ENCODE peak calls at places on chromosomes 16 and 17, in nine cellular contexts. One of them, this sample, is unnamed.

GRCh38 chr17:41777157-41777578 is 9.3 kb downstream of the JUP start:
- DNase-seq in foreskin fibroblast: no peak
- DNase-seq in CD8-positive, alpha-beta T cell: no peak
- DNase-seq in left ventricle myocardium inferior: peak
- DNase-seq in pancreas: no peak
- DNase-seq in sigmoid colon: peak
- DNase-seq in lower lobe of right lung: no peak
- DNase-seq in cardiac muscle cell: peak
- DNase-seq in upper lobe of right lung: no peak
- DNase-seq in this sample: no peak

GRCh38 chr16:55836158-55836611 is 3.3 kb upstream of the CES1 start:
- DNase-seq in lower lobe of right lung: no peak
- DNase-seq in CD8-positive, alpha-beta T cell: no peak
- DNase-seq in upper lobe of right lung: no peak
- DNase-seq in foreskin fibroblast: no peak
- DNase-seq in sigmoid colon: no peak
- DNase-seq in left ventricle myocardium inferior: no peak
- DNase-seq in cardiac muscle cell: no peak
- DNase-seq in pancreas: no peak
- DNase-seq in this sample: no peak

GRCh38 chr16:515175-515962 is 12.1 kb upstream of the CAPN15 start:
- DNase-seq in upper lobe of right lung: no peak
- DNase-seq in sigmoid colon: no peak
- DNase-seq in CD8-positive, alpha-beta T cell: no peak
- DNase-seq in pancreas: no peak
- DNase-seq in left ventricle myocardium inferior: no peak
- DNase-seq in cardiac muscle cell: no peak
- DNase-seq in lower lobe of right lung: peak
- DNase-seq in foreskin fibroblast: no peak
- DNase-seq in this sample: no peak

GRCh38 chr16:29943846-29944669 is 17.8 kb upstream of the TMEM219 start:
- DNase-seq in lower lobe of right lung: no peak
- DNase-seq in cardiac muscle cell: peak
- DNase-seq in foreskin fibroblast: peak
- DNase-seq in sigmoid colon: peak
- DNase-seq in upper lobe of right lung: no peak
- DNase-seq in CD8-positive, alpha-beta T cell: no peak
- DNase-seq in pancreas: peak
- DNase-seq in left ventricle myocardium inferior: no peak
- DNase-seq in this sample: no peak

GRCh38 chr16:23323224-23324030 is 21.3 kb downstream of the SCNN1B start:
- DNase-seq in sigmoid colon: no peak
- DNase-seq in upper lobe of right lung: no peak
- DNase-seq in cardiac muscle cell: no peak
- DNase-seq in left ventricle myocardium inferior: no peak
- DNase-seq in lower lobe of right lung: no peak
- DNase-seq in pancreas: no peak
- DNase-seq in foreskin fibroblast: no peak
- DNase-seq in CD8-positive, alpha-beta T cell: no peak
- DNase-seq in this sample: no peak

GRCh38 chr17:74852237-74853047 is 7.2 kb downstream of the GRIN2C start:
- DNase-seq in foreskin fibroblast: no peak
- DNase-seq in left ventricle myocardium inferior: no peak
- DNase-seq in sigmoid colon: no peak
- DNase-seq in lower lobe of right lung: peak
- DNase-seq in upper lobe of right lung: no peak
- DNase-seq in cardiac muscle cell: peak
- DNase-seq in CD8-positive, alpha-beta T cell: peak
- DNase-seq in pancreas: no peak
- DNase-seq in this sample: no peak

GRCh38 chr17:4559139-4559791 is 1.1 kb downstream of the GGT6 start:
- DNase-seq in CD8-positive, alpha-beta T cell: no peak
- DNase-seq in pancreas: no peak
- DNase-seq in upper lobe of right lung: peak
- DNase-seq in sigmoid colon: peak
- DNase-seq in cardiac muscle cell: no peak
- DNase-seq in left ventricle myocardium inferior: no peak
- DNase-seq in lower lobe of right lung: peak
- DNase-seq in foreskin fibroblast: no peak
- DNase-seq in this sample: no peak

GRCh38 chr16:351804-352520 is 561 bp downstream of the AXIN1 start:
- DNase-seq in sigmoid colon: no peak
- DNase-seq in lower lobe of right lung: peak
- DNase-seq in upper lobe of right lung: peak
- DNase-seq in left ventricle myocardium inferior: peak
- DNase-seq in CD8-positive, alpha-beta T cell: no peak
- DNase-seq in foreskin fibroblast: no peak
- DNase-seq in cardiac muscle cell: peak
- DNase-seq in pancreas: no peak
- DNase-seq in this sample: no peak

GRCh38 chr17:18380471-18381157 is 3.0 kb downstream of the EVPLL start:
- DNase-seq in cardiac muscle cell: no peak
- DNase-seq in left ventricle myocardium inferior: no peak
- DNase-seq in CD8-positive, alpha-beta T cell: no peak
- DNase-seq in sigmoid colon: peak
- DNase-seq in pancreas: no peak
- DNase-seq in upper lobe of right lung: peak
- DNase-seq in foreskin fibroblast: no peak
- DNase-seq in lower lobe of right lung: no peak
- DNase-seq in this sample: no peak

GRCh38 chr17:11736613-11737289 is 138.5 kb downstream of the DNAH9 start:
- DNase-seq in cardiac muscle cell: no peak
- DNase-seq in foreskin fibroblast: no peak
- DNase-seq in CD8-positive, alpha-beta T cell: no peak
- DNase-seq in sigmoid colon: no peak
- DNase-seq in lower lobe of right lung: no peak
- DNase-seq in upper lobe of right lung: no peak
- DNase-seq in pancreas: no peak
- DNase-seq in left ventricle myocardium inferior: no peak
- DNase-seq in this sample: no peak

GRCh38 chr17:6574689-6575595 is 18.6 kb upstream of the PITPNM3 start:
- DNase-seq in sigmoid colon: no peak
- DNase-seq in CD8-positive, alpha-beta T cell: peak
- DNase-seq in upper lobe of right lung: peak
- DNase-seq in pancreas: peak
- DNase-seq in left ventricle myocardium inferior: peak
- DNase-seq in lower lobe of right lung: peak
- DNase-seq in cardiac muscle cell: peak
- DNase-seq in foreskin fibroblast: peak
- DNase-seq in this sample: no peak

GRCh38 chr17:66994943-66995535 is 30.5 kb downstream of the CACNG4 start:
- DNase-seq in left ventricle myocardium inferior: no peak
- DNase-seq in sigmoid colon: no peak
- DNase-seq in CD8-positive, alpha-beta T cell: no peak
- DNase-seq in cardiac muscle cell: no peak
- DNase-seq in foreskin fibroblast: no peak
- DNase-seq in lower lobe of right lung: no peak
- DNase-seq in upper lobe of right lung: no peak
- DNase-seq in pancreas: no peak
- DNase-seq in this sample: no peak
- TF ChIP-seq CTCF in left ventricle myocardium inferior: no peak
- TF ChIP-seq CTCF in sigmoid colon: no peak
- TF ChIP-seq CTCF in CD8-positive, alpha-beta T cell: no peak
- TF ChIP-seq CTCF in cardiac muscle cell: no peak
- TF ChIP-seq CTCF in foreskin fibroblast: no peak
- TF ChIP-seq CTCF in lower lobe of right lung: no peak
- TF ChIP-seq CTCF in upper lobe of right lung: no peak
- TF ChIP-seq CTCF in pancreas: no peak
- TF ChIP-seq CTCF in this sample: no peak

GRCh38 chr17:34582185-34582900 is 3.0 kb downstream of the TMEM132E start:
- DNase-seq in sigmoid colon: no peak
- DNase-seq in CD8-positive, alpha-beta T cell: no peak
- DNase-seq in lower lobe of right lung: no peak
- DNase-seq in cardiac muscle cell: no peak
- DNase-seq in upper lobe of right lung: peak
- DNase-seq in foreskin fibroblast: no peak
- DNase-seq in left ventricle myocardium inferior: no peak
- DNase-seq in pancreas: no peak
- DNase-seq in this sample: no peak

GRCh38 chr17:34581446-34582184 is 2.2 kb downstream of the TMEM132E start:
- DNase-seq in cardiac muscle cell: peak
- DNase-seq in foreskin fibroblast: no peak
- DNase-seq in CD8-positive, alpha-beta T cell: no peak
- DNase-seq in left ventricle myocardium inferior: no peak
- DNase-seq in pancreas: no peak
- DNase-seq in sigmoid colon: no peak
- DNase-seq in lower lobe of right lung: no peak
- DNase-seq in upper lobe of right lung: peak
- DNase-seq in this sample: no peak

GRCh38 chr17:34579979-34580684 is 750 bp downstream of the TMEM132E start:
- DNase-seq in CD8-positive, alpha-beta T cell: no peak
- DNase-seq in sigmoid colon: no peak
- DNase-seq in upper lobe of right lung: peak
- DNase-seq in pancreas: peak
- DNase-seq in left ventricle myocardium inferior: peak
- DNase-seq in foreskin fibroblast: peak
- DNase-seq in cardiac muscle cell: peak
- DNase-seq in lower lobe of right lung: no peak
- DNase-seq in this sample: no peak

GRCh38 chr17:34579017-34579946 is at the start of gene TMEM132E:
- DNase-seq in left ventricle myocardium inferior: peak
- DNase-seq in cardiac muscle cell: peak
- DNase-seq in foreskin fibroblast: no peak
- DNase-seq in upper lobe of right lung: peak
- DNase-seq in sigmoid colon: peak
- DNase-seq in pancreas: peak
- DNase-seq in CD8-positive, alpha-beta T cell: no peak
- DNase-seq in lower lobe of right lung: peak
- DNase-seq in this sample: no peak

GRCh38 chr17:34580685-34581445 is 1.5 kb downstream of the TMEM132E start:
- DNase-seq in sigmoid colon: no peak
- DNase-seq in lower lobe of right lung: no peak
- DNase-seq in cardiac muscle cell: peak
- DNase-seq in CD8-positive, alpha-beta T cell: no peak
- DNase-seq in pancreas: no peak
- DNase-seq in upper lobe of right lung: peak
- DNase-seq in left ventricle myocardium inferior: no peak
- DNase-seq in foreskin fibroblast: no peak
- DNase-seq in this sample: no peak
- TF ChIP-seq CTCF in sigmoid colon: no peak
- TF ChIP-seq CTCF in lower lobe of right lung: no peak
- TF ChIP-seq CTCF in cardiac muscle cell: no peak
- TF ChIP-seq CTCF in CD8-positive, alpha-beta T cell: no peak
- TF ChIP-seq CTCF in pancreas: no peak
- TF ChIP-seq CTCF in upper lobe of right lung: no peak
- TF ChIP-seq CTCF in left ventricle myocardium inferior: no peak
- TF ChIP-seq CTCF in foreskin fibroblast: no peak
- TF ChIP-seq CTCF in this sample: no peak

GRCh38 chr17:37700881-37701280 is 44.0 kb downstream of the HNF1B start:
- DNase-seq in left ventricle myocardium inferior: peak
- DNase-seq in cardiac muscle cell: no peak
- DNase-seq in CD8-positive, alpha-beta T cell: no peak
- DNase-seq in foreskin fibroblast: no peak
- DNase-seq in sigmoid colon: no peak
- DNase-seq in upper lobe of right lung: no peak
- DNase-seq in pancreas: no peak
- DNase-seq in lower lobe of right lung: no peak
- DNase-seq in this sample: no peak
- TF ChIP-seq CTCF in left ventricle myocardium inferior: no peak
- TF ChIP-seq CTCF in cardiac muscle cell: no peak
- TF ChIP-seq CTCF in CD8-positive, alpha-beta T cell: no peak
- TF ChIP-seq CTCF in foreskin fibroblast: no peak
- TF ChIP-seq CTCF in sigmoid colon: no peak
- TF ChIP-seq CTCF in upper lobe of right lung: no peak
- TF ChIP-seq CTCF in pancreas: no peak
- TF ChIP-seq CTCF in lower lobe of right lung: no peak
- TF ChIP-seq CTCF in this sample: no peak

DNA sequence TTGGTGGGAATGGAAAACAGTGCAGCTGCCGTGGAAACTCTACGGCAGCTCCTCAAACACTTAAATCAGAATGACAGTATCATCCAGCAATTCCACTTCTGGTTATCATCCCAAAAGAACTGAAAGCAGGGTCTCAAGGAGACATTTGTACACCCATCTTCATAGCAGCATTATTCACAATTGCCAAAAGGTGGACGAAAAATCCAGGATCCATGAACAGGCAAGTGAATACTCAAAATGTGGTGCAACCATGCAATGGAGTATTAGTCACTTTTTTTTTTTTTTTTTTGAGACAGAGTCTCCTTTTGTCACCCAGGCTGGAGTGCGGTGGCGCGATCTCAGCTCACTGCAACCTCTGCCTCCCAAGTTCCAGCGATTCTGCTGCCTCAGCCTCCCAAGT is 10.6 kb upstream of the AATK start:
- DNase-seq in CD8-positive, alpha-beta T cell: no peak
- DNase-seq in upper lobe of right lung: no peak
- DNase-seq in left ventricle myocardium inferior: no peak
- DNase-seq in pancreas: no peak
- DNase-seq in lower lobe of right lung: no peak
- DNase-seq in cardiac muscle cell: no peak
- DNase-seq in foreskin fibroblast: no peak
- DNase-seq in sigmoid colon: no peak
- DNase-seq in this sample: no peak
- TF ChIP-seq CTCF in CD8-positive, alpha-beta T cell: no peak
- TF ChIP-seq CTCF in upper lobe of right lung: peak
- TF ChIP-seq CTCF in left ventricle myocardium inferior: peak
- TF ChIP-seq CTCF in pancreas: no peak
- TF ChIP-seq CTCF in lower lobe of right lung: peak
- TF ChIP-seq CTCF in cardiac muscle cell: no peak
- TF ChIP-seq CTCF in foreskin fibroblast: no peak
- TF ChIP-seq CTCF in sigmoid colon: no peak
- TF ChIP-seq CTCF in this sample: peak

GRCh38 chr16:88338111-88338510 is 44.6 kb upstream of the ZNF469 start:
- DNase-seq in left ventricle myocardium inferior: no peak
- DNase-seq in cardiac muscle cell: peak
- DNase-seq in upper lobe of right lung: no peak
- DNase-seq in sigmoid colon: no peak
- DNase-seq in foreskin fibroblast: no peak
- DNase-seq in lower lobe of right lung: no peak
- DNase-seq in pancreas: no peak
- DNase-seq in CD8-positive, alpha-beta T cell: no peak
- DNase-seq in this sample: peak
- TF ChIP-seq CTCF in left ventricle myocardium inferior: no peak
- TF ChIP-seq CTCF in cardiac muscle cell: no peak
- TF ChIP-seq CTCF in upper lobe of right lung: peak
- TF ChIP-seq CTCF in sigmoid colon: no peak
- TF ChIP-seq CTCF in foreskin fibroblast: no peak
- TF ChIP-seq CTCF in lower lobe of right lung: no peak
- TF ChIP-seq CTCF in pancreas: no peak
- TF ChIP-seq CTCF in CD8-positive, alpha-beta T cell: no peak
- TF ChIP-seq CTCF in this sample: no peak